ENCODE peak calls at places on chromosomes 4 and X, in eight cellular contexts. One of them, this sample, is unnamed.

GRCh38 chrX:14899607-14900006 is 26.4 kb downstream of the MOSPD2 start:
- DNase-seq in GM23338: no peak
- DNase-seq in stomach: no peak
- DNase-seq in transverse colon: no peak
- DNase-seq in Panc1: peak; percentile 12
- DNase-seq in prostate gland: no peak
- DNase-seq in endothelial cell of umbilical vein: peak; percentile 81
- DNase-seq in GM12878: no peak
- DNase-seq in this sample: no peak

GRCh38 chrX:630922-631496 is 418 bp downstream of the SHOX start:
- DNase-seq in GM23338: peak; percentile 68
- DNase-seq in stomach: no peak
- DNase-seq in transverse colon: no peak
- DNase-seq in Panc1: no peak
- DNase-seq in prostate gland: no peak
- DNase-seq in endothelial cell of umbilical vein: no peak
- DNase-seq in GM12878: no peak
- DNase-seq in this sample: no peak

GRCh38 chr4:76198411-76199237 is 15.0 kb downstream of the SCARB2 start:
- DNase-seq in GM23338: peak; percentile 34
- DNase-seq in stomach: peak; percentile 54
- DNase-seq in transverse colon: peak; percentile 85
- DNase-seq in Panc1: no peak
- DNase-seq in prostate gland: peak; percentile 90
- DNase-seq in endothelial cell of umbilical vein: peak; percentile 95
- DNase-seq in GM12878: peak; percentile 87
- DNase-seq in this sample: peak; percentile 76

GRCh38 chr4:156475322-156475721 is 496.3 kb downstream of the PDGFC start:
- DNase-seq in GM23338: no peak
- DNase-seq in stomach: no peak
- DNase-seq in transverse colon: no peak
- DNase-seq in Panc1: peak; percentile 41
- DNase-seq in prostate gland: peak; percentile 8
- DNase-seq in endothelial cell of umbilical vein: peak; percentile 69
- DNase-seq in GM12878: no peak
- DNase-seq in this sample: no peak

GRCh38 chr4:78806943-78807458 is 30.9 kb downstream of the BMP2K start:
- DNase-seq in GM23338: no peak
- DNase-seq in stomach: no peak
- DNase-seq in transverse colon: no peak
- DNase-seq in Panc1: no peak
- DNase-seq in prostate gland: no peak
- DNase-seq in endothelial cell of umbilical vein: no peak
- DNase-seq in GM12878: no peak
- DNase-seq in this sample: no peak

GRCh38 chr4:1234811-1235292 is 14.1 kb downstream of the CTBP1 start:
- DNase-seq in GM23338: peak; percentile 0
- DNase-seq in stomach: no peak
- DNase-seq in transverse colon: no peak
- DNase-seq in Panc1: no peak
- DNase-seq in prostate gland: no peak
- DNase-seq in endothelial cell of umbilical vein: no peak
- DNase-seq in GM12878: no peak
- DNase-seq in this sample: no peak

GRCh38 chr4:163331629-163332360 is 601 bp downstream of the NPY1R start:
- DNase-seq in GM23338: peak; percentile 68
- DNase-seq in stomach: no peak
- DNase-seq in transverse colon: peak; percentile 13
- DNase-seq in Panc1: no peak
- DNase-seq in prostate gland: no peak
- DNase-seq in endothelial cell of umbilical vein: peak; percentile 24
- DNase-seq in GM12878: no peak
- DNase-seq in this sample: no peak

GRCh38 chr4:130124066-130124465 is 1028.1 kb downstream of the C4orf33 start:
- DNase-seq in GM23338: no peak
- DNase-seq in stomach: no peak
- DNase-seq in transverse colon: no peak
- DNase-seq in Panc1: no peak
- DNase-seq in prostate gland: no peak
- DNase-seq in endothelial cell of umbilical vein: no peak
- DNase-seq in GM12878: no peak
- DNase-seq in this sample: no peak

GRCh38 chr4:22324422-22324821 is 191.4 kb downstream of the ADGRA3 start:
- DNase-seq in GM23338: no peak
- DNase-seq in stomach: no peak
- DNase-seq in transverse colon: no peak
- DNase-seq in Panc1: no peak
- DNase-seq in prostate gland: no peak
- DNase-seq in endothelial cell of umbilical vein: no peak
- DNase-seq in GM12878: no peak
- DNase-seq in this sample: no peak

GRCh38 chr4:37584087-37584486 is 102.1 kb downstream of the RELL1 start:
- DNase-seq in GM23338: no peak
- DNase-seq in stomach: peak; percentile 58
- DNase-seq in transverse colon: peak; percentile 85
- DNase-seq in Panc1: no peak
- DNase-seq in prostate gland: no peak
- DNase-seq in endothelial cell of umbilical vein: no peak
- DNase-seq in GM12878: no peak
- DNase-seq in this sample: no peak

GRCh38 chrX:153903991-153904957 is at the start of gene AVPR2:
- DNase-seq in GM23338: no peak
- DNase-seq in stomach: no peak
- DNase-seq in transverse colon: no peak
- DNase-seq in Panc1: no peak
- DNase-seq in prostate gland: no peak
- DNase-seq in endothelial cell of umbilical vein: no peak
- DNase-seq in GM12878: no peak
- DNase-seq in this sample: peak; percentile 14

GRCh38 chrX:139889760-139890159 is 43.1 kb downstream of the ATP11C start:
- DNase-seq in GM23338: no peak
- DNase-seq in stomach: no peak
- DNase-seq in transverse colon: no peak
- DNase-seq in Panc1: no peak
- DNase-seq in prostate gland: no peak
- DNase-seq in endothelial cell of umbilical vein: peak; percentile 25
- DNase-seq in GM12878: no peak
- DNase-seq in this sample: no peak

GRCh38 chr4:24054910-24055309 is 165.1 kb upstream of the PPARGC1A start:
- DNase-seq in GM23338: peak; percentile 23
- DNase-seq in stomach: no peak
- DNase-seq in transverse colon: no peak
- DNase-seq in Panc1: no peak
- DNase-seq in prostate gland: no peak
- DNase-seq in endothelial cell of umbilical vein: no peak
- DNase-seq in GM12878: no peak
- DNase-seq in this sample: no peak

GRCh38 chr4:85603437-85604336 is 128.7 kb downstream of the ARHGAP24 start:
- DNase-seq in GM23338: no peak
- DNase-seq in stomach: no peak
- DNase-seq in transverse colon: no peak
- DNase-seq in Panc1: no peak
- DNase-seq in prostate gland: no peak
- DNase-seq in endothelial cell of umbilical vein: peak; percentile 57
- DNase-seq in GM12878: no peak
- DNase-seq in this sample: no peak

GRCh38 chr4:80986021-80986420 is 44.5 kb upstream of the BMP3 start:
- DNase-seq in GM23338: no peak
- DNase-seq in stomach: no peak
- DNase-seq in transverse colon: no peak
- DNase-seq in Panc1: no peak
- DNase-seq in prostate gland: no peak
- DNase-seq in endothelial cell of umbilical vein: no peak
- DNase-seq in GM12878: no peak
- DNase-seq in this sample: no peak

GRCh38 chr4:124060261-124060918 is 652.1 kb downstream of the ANKRD50 start:
- DNase-seq in GM23338: peak; percentile 1
- DNase-seq in stomach: peak; percentile 27
- DNase-seq in transverse colon: peak; percentile 18
- DNase-seq in Panc1: no peak
- DNase-seq in prostate gland: peak; percentile 49
- DNase-seq in endothelial cell of umbilical vein: peak; percentile 90
- DNase-seq in GM12878: peak; percentile 1
- DNase-seq in this sample: peak; percentile 1

GRCh38 chr4:183758006-183758734 is 99.1 kb downstream of the TRAPPC11 start:
- DNase-seq in GM23338: peak; percentile 73
- DNase-seq in stomach: no peak
- DNase-seq in transverse colon: peak; percentile 76
- DNase-seq in Panc1: no peak
- DNase-seq in prostate gland: peak; percentile 63
- DNase-seq in endothelial cell of umbilical vein: no peak
- DNase-seq in GM12878: no peak
- DNase-seq in this sample: no peak
- H3K27ac ChIP-seq in GM23338: no peak overlapping the region
- H3K27ac ChIP-seq in stomach: no peak overlapping the region
- H3K27ac ChIP-seq in transverse colon: peak overlapping the region; percentile 1
- H3K27ac ChIP-seq in Panc1: no peak overlapping the region
- H3K27ac ChIP-seq in prostate gland: peak overlapping the region; percentile 68
- H3K27ac ChIP-seq in endothelial cell of umbilical vein: no peak overlapping the region
- H3K27ac ChIP-seq in GM12878: no peak overlapping the region
- H3K27ac ChIP-seq in this sample: no peak overlapping the region

GRCh38 chr4:184953421-184953820 is 64.9 kb upstream of the HELT start:
- DNase-seq in GM23338: no peak
- DNase-seq in stomach: no peak
- DNase-seq in transverse colon: no peak
- DNase-seq in Panc1: no peak
- DNase-seq in prostate gland: no peak
- DNase-seq in endothelial cell of umbilical vein: no peak
- DNase-seq in GM12878: no peak
- DNase-seq in this sample: no peak
- TF ChIP-seq POLR2AphosphoS5 in GM23338: no peak
- TF ChIP-seq POLR2AphosphoS5 in stomach: no peak
- TF ChIP-seq POLR2AphosphoS5 in transverse colon: no peak
- TF ChIP-seq POLR2AphosphoS5 in Panc1: no peak
- TF ChIP-seq POLR2AphosphoS5 in prostate gland: no peak
- TF ChIP-seq POLR2AphosphoS5 in endothelial cell of umbilical vein: no peak
- TF ChIP-seq POLR2AphosphoS5 in GM12878: no peak
- TF ChIP-seq POLR2AphosphoS5 in this sample: no peak

DNA sequence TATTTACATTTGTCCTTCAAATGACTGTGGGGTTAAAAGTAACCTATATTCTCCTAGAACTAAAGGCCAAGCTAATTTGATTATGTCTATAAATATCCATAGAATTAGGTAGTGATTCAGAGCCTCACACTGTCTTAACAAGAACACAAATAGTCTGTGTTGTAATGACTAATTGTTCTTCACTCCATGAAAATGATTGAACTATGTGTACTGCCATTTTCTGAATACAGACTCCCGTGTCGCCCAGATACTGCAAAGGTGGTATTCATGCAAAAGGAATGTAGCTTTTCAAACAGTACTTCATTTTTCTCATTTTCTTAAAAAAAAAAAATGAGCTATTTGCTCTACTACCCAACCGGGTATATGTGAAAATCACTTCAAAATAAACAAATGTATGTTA is 11.3 kb upstream of the PHKA2 start:
- DNase-seq in GM23338: no peak
- DNase-seq in stomach: no peak
- DNase-seq in transverse colon: no peak
- DNase-seq in Panc1: no peak
- DNase-seq in prostate gland: no peak
- DNase-seq in endothelial cell of umbilical vein: peak; percentile 22
- DNase-seq in GM12878: no peak
- DNase-seq in this sample: no peak
- H3K27ac ChIP-seq in GM23338: no peak overlapping the region
- H3K27ac ChIP-seq in stomach: no peak overlapping the region
- H3K27ac ChIP-seq in transverse colon: no peak overlapping the region
- H3K27ac ChIP-seq in Panc1: no peak overlapping the region
- H3K27ac ChIP-seq in prostate gland: no peak overlapping the region
- H3K27ac ChIP-seq in endothelial cell of umbilical vein: no peak overlapping the region
- H3K27ac ChIP-seq in GM12878: no peak overlapping the region
- H3K27ac ChIP-seq in this sample: no peak overlapping the region

DNA sequence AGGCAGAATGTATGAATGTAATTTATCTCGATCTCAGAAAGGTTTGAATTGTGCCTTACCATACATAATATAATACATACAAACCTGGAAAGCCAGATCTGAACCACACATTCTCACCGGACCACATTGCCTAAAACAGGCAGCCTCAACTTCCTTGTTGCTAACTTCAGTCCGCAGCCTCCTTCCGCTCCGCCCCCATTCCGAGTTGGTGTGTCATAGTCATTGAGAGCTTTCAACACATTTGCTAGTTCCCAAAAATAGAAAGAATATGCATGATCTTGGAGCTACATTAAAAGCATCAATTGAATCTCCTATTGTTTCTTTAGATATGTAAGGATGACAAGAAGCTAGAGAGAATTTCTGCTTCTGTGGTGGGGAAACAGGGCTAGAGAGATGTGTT is 127.2 kb downstream of the ARHGEF9 start:
- DNase-seq in GM23338: no peak
- DNase-seq in stomach: no peak
- DNase-seq in transverse colon: no peak
- DNase-seq in Panc1: no peak
- DNase-seq in prostate gland: no peak
- DNase-seq in endothelial cell of umbilical vein: no peak
- DNase-seq in GM12878: no peak
- DNase-seq in this sample: peak; percentile 46
- TF ChIP-seq POLR2AphosphoS5 in GM23338: no peak
- TF ChIP-seq POLR2AphosphoS5 in stomach: no peak
- TF ChIP-seq POLR2AphosphoS5 in transverse colon: no peak
- TF ChIP-seq POLR2AphosphoS5 in Panc1: no peak
- TF ChIP-seq POLR2AphosphoS5 in prostate gland: no peak
- TF ChIP-seq POLR2AphosphoS5 in endothelial cell of umbilical vein: no peak
- TF ChIP-seq POLR2AphosphoS5 in GM12878: no peak
- TF ChIP-seq POLR2AphosphoS5 in this sample: no peak

This sample was measured in HL-60.